ENCODE peak calls at places on chromosome 17, in four cellular contexts. N is stimulated activated CD8-positive, alpha-beta memory T cell treated with anti-CD3 and anti-CD28 coated beads, Interleukin-7, amount 100 ng/mL, for 24 hours; Q is stimulated activated CD4-positive, alpha-beta T cell treated with anti-CD3 and anti-CD28 coated beads, Interleukin-4, amount 100 ng/mL, for 48 hours; L is adipocyte. C is an unnamed sample.

GRCh38 chr17:74951680-74952421 is 16.2 kb downstream of the OTOP3 start:
- DNase-seq in N (no peak), Q (no peak), L (no peak), C (no peak)

GRCh38 chr17:18129041-18129502 is 20.5 kb downstream of the MYO15A start:
- DNase-seq in N (no peak), Q (no peak), L (no peak), C (no peak)

GRCh38 chr17:71535311-71535710 is 585.5 kb upstream of the SOX9 start:
- DNase-seq in N (no peak), Q (no peak), L (no peak), C (no peak)

GRCh38 chr17:48878920-48879898 is 13.4 kb upstream of the ATP5MC1 start:
- DNase-seq in N (no peak), Q (no peak), L (peak), C (no peak)

GRCh38 chr17:77472837-77473214 is 332.1 kb downstream of the SEC14L1 start:
- DNase-seq in N (no peak), Q (no peak), L (peak), C (no peak)

GRCh38 chr17:19448341-19449268 is 37.6 kb downstream of the RNF112 start:
- DNase-seq in N (no peak), Q (no peak), L (peak), C (peak)

GRCh38 chr17:82089723-82090548 is 8.1 kb downstream of the FASN start:
- DNase-seq in N (no peak), Q (no peak), L (no peak), C (no peak)

GRCh38 chr17:78753316-78754250 is 28.5 kb downstream of the CYTH1 start:
- DNase-seq in N (no peak), Q (no peak), L (no peak), C (no peak)

GRCh38 chr17:56319531-56319930 is 166.3 kb downstream of the ANKFN1 start:
- DNase-seq in N (no peak), Q (no peak), L (peak), C (no peak)

GRCh38 chr17:38663125-38663751 is 11.5 kb downstream of the EPOP start:
- DNase-seq in N (no peak), Q (peak), L (peak), C (no peak)

GRCh38 chr17:29010586-29010985 is 4.8 kb upstream of the SEZ6 start:
- DNase-seq in N (no peak), Q (no peak), L (no peak), C (no peak)

GRCh38 chr17:76157759-76158158 is 16.7 kb upstream of the FOXJ1 start:
- DNase-seq in N (no peak), Q (no peak), L (no peak), C (no peak)

GRCh38 chr17:12043702-12044101 is 23.0 kb downstream of the MAP2K4 start:
- DNase-seq in N (no peak), Q (no peak), L (no peak), C (no peak)

GRCh38 chr17:44203731-44204452 is 4.2 kb upstream of the ATXN7L3 start:
- DNase-seq in N (no peak), Q (no peak), L (peak), C (no peak)

GRCh38 chr17:6240001-6240400 is 169.8 kb downstream of the WSCD1 start:
- DNase-seq in N (no peak), Q (no peak), L (no peak), C (no peak)

GRCh38 chr17:68732301-68732749 is 131.2 kb upstream of the FAM20A start:
- DNase-seq in N (no peak), Q (no peak), L (no peak), C (no peak)

GRCh38 chr17:58352843-58353719 is 1.1 kb upstream of the SUPT4H1 start:
- DNase-seq in N (no peak), Q (no peak), L (peak), C (no peak)

GRCh38 chr17:10815318-10815717 is 11.4 kb upstream of the TMEM238L start:
- DNase-seq in N (no peak), Q (no peak), L (no peak), C (no peak)

GRCh38 chr17:61551255-61551742 is 39.7 kb downstream of the NACA2 start:
- DNase-seq in N (no peak), Q (no peak), L (peak), C (no peak)

GRCh38 chr17:75086496-75087181 is 1.1 kb upstream of the SLC16A5 start:
- DNase-seq in N (no peak), Q (no peak), L (no peak), C (no peak)

C was measured in ascending aorta.